ENCODE peak calls at places on chromosome 4, in six cellular contexts. Q is HCT116, V is H1, R is K562, T is HepG2, W is GM12878. G is an unnamed sample.

GRCh38 chr4:185352741-185353140 is 43.0 kb downstream of the LRP2BP start:
- DNase-seq in Q (no peak), V (no peak), R (no peak), T (no peak), W (no peak), G (no peak)

GRCh38 chr4:40749717-40750460 is at the start of gene NSUN7:
- DNase-seq in Q (no peak), V (peak; percentile 93), R (no peak), T (no peak), W (no peak), G (peak; percentile 66)

GRCh38 chr4:10761903-10762302 is 77.3 kb upstream of the CLNK start:
- DNase-seq in Q (no peak), V (no peak), R (no peak), T (no peak), W (no peak), G (no peak)

GRCh38 chr4:95197353-95197752 is 351.4 kb downstream of the UNC5C start:
- DNase-seq in Q (no peak), V (no peak), R (no peak), T (no peak), W (no peak), G (no peak)

GRCh38 chr4:113325876-113326615 is 276.6 kb downstream of the ANK2 start:
- DNase-seq in Q (no peak), V (no peak), R (no peak), T (no peak), W (no peak), G (no peak)

GRCh38 chr4:61064636-61065035 is 135.5 kb upstream of the ADGRL3 start:
- DNase-seq in Q (no peak), V (no peak), R (no peak), T (no peak), W (no peak), G (no peak)

GRCh38 chr4:6383019-6383404 is 89.4 kb downstream of the PPP2R2C start:
- DNase-seq in Q (no peak), V (no peak), R (no peak), T (no peak), W (no peak), G (no peak)

GRCh38 chr4:185506422-185506821 is 28.9 kb downstream of the PDLIM3 start:
- DNase-seq in Q (no peak), V (no peak), R (no peak), T (no peak), W (no peak), G (no peak)

DNA sequence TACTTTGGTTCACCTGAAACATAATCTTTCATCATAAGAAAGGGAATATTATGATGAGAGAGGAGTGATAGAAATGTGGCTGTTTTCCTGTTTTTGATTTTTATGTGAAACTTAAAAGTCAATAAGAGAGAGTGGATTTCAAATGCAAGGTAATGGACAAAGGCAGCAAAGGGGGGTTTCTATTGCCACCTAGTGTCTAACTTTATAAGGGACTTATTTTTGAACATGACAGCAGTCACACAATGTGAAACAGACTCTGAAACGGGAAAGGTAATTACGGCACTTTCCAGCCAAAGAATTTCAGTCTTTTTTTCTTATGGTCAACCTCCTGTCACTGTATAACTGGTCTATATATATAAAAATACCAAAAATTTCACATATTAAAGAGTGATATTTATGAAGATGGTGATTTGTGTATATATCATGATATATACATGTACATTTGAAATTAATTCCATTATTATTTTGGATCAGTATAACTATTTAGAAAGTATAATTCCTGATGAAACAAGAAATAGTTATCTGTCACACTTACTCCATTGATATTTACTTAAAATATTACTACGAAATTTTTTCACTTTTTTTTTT is 127.1 kb downstream of the FBXO8 start:
- DNase-seq in Q (peak; percentile 48), V (no peak), R (peak; percentile 39), T (peak; percentile 23), W (peak; percentile 4), G (peak; percentile 15)
- TF ChIP-seq ZNF274 in Q (no peak), V (no peak), R (no peak), T (no peak), W (no peak), G (no peak)

GRCh38 chr4:150305995-150306394 is 227.8 kb downstream of the DCLK2 start:
- DNase-seq in Q (no peak), V (no peak), R (no peak), T (no peak), W (no peak), G (no peak)
- TF ChIP-seq ZNF274 in Q (no peak), V (no peak), R (no peak), T (no peak), W (no peak), G (no peak)

GRCh38 chr4:16268290-16268689 is 42.0 kb upstream of the TAPT1 start:
- DNase-seq in Q (no peak), V (no peak), R (no peak), T (no peak), W (no peak), G (no peak)

GRCh38 chr4:16265820-16266219 is 39.5 kb upstream of the TAPT1 start:
- DNase-seq in Q (no peak), V (no peak), R (no peak), T (no peak), W (no peak), G (no peak)

GRCh38 chr4:16267639-16268038 is 41.4 kb upstream of the TAPT1 start:
- DNase-seq in Q (no peak), V (no peak), R (no peak), T (no peak), W (no peak), G (no peak)

GRCh38 chr4:16269742-16270522 is 43.7 kb upstream of the TAPT1 start:
- DNase-seq in Q (no peak), V (no peak), R (no peak), T (no peak), W (no peak), G (no peak)

DNA sequence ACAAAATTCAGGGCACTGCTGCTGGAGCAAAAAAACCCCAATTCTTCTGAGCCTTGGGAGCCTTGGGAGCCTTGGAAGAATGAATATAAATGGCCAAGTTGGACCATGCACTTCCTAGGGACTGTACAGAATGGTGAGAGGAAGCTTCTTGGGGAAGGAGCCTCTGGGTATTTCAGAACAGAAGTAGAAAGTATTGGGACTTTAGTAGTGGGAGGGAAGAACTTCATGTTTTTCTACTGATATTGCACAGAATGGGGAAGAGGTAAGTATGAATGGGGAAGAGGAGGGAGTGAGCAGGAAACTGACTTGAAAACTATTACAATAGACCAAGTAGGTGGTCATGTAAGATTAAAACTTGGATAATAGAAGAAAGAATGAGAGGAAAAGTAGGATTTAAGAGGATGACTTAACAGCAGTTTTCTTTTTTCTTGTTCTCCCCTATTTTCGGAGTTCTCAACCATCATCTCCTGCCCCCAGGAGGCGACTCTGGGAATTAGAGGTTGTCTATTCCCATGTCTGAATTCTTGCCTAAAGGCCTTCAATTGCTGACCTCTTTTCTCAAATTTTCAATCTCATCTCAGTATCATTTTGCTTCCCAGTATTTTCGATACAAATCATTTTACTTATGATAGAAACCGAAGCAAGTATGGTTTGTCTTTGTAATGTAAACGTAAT is 44.5 kb upstream of the TAPT1 start:
- DNase-seq in Q (no peak), V (peak; percentile 54), R (peak; percentile 25), T (peak; percentile 9), W (no peak), G (no peak)
- TF ChIP-seq ZNF274 in Q (no peak), V (no peak), R (no peak), T (no peak), W (no peak), G (no peak)

GRCh38 chr4:83342476-83342875 is 7.8 kb upstream of the HPSE start:
- DNase-seq in Q (no peak), V (no peak), R (no peak), T (no peak), W (no peak), G (no peak)

GRCh38 chr4:83339573-83339972 is 4.9 kb upstream of the HPSE start:
- DNase-seq in Q (no peak), V (no peak), R (no peak), T (no peak), W (no peak), G (no peak)

GRCh38 chr4:83335691-83336090 is 1.0 kb upstream of the HPSE start:
- DNase-seq in Q (no peak), V (no peak), R (no peak), T (no peak), W (no peak), G (no peak)

GRCh38 chr4:83340692-83341343 is 6.2 kb upstream of the HPSE start:
- DNase-seq in Q (no peak), V (no peak), R (no peak), T (no peak), W (no peak), G (no peak)
- TF ChIP-seq ZNF274 in Q (no peak), V (no peak), R (no peak), T (no peak), W (no peak), G (no peak)

GRCh38 chr4:2091990-2092652 is 33.0 kb downstream of the NAT8L start:
- DNase-seq in Q (no peak), V (peak; percentile 41), R (no peak), T (no peak), W (no peak), G (no peak)
- TF ChIP-seq ZNF274 in Q (no peak), V (no peak), R (no peak), T (no peak), W (no peak), G (no peak)

G was measured in NT2/D1.